ENCODE peak calls at places on chromosomes 12 and 14, in four cellular contexts. One of them, this sample, is unnamed.

GRCh38 chr12:95607642-95608041 is 56.4 kb upstream of the USP44 start:
- DNase-seq in tibial artery: no peak
- DNase-seq in esophagus squamous epithelium: no peak
- DNase-seq in pancreas: peak
- DNase-seq in this sample: no peak

GRCh38 chr12:4191642-4192041 is 81.9 kb upstream of the CCND2 start:
- DNase-seq in tibial artery: no peak
- DNase-seq in esophagus squamous epithelium: no peak
- DNase-seq in pancreas: no peak
- DNase-seq in this sample: no peak

GRCh38 chr12:4190376-4191063 is 83.0 kb upstream of the CCND2 start:
- DNase-seq in tibial artery: no peak
- DNase-seq in esophagus squamous epithelium: no peak
- DNase-seq in pancreas: no peak
- DNase-seq in this sample: no peak

GRCh38 chr12:58302487-58303011 is 361.2 kb downstream of the ATP23 start:
- DNase-seq in tibial artery: no peak
- DNase-seq in esophagus squamous epithelium: no peak
- DNase-seq in pancreas: peak
- DNase-seq in this sample: no peak

GRCh38 chr12:132723764-132724140 is 13.1 kb downstream of the PGAM5 start:
- DNase-seq in tibial artery: no peak
- DNase-seq in esophagus squamous epithelium: no peak
- DNase-seq in pancreas: no peak
- DNase-seq in this sample: peak

GRCh38 chr12:31835276-31835882 is 106.6 kb upstream of the AMN1 start:
- DNase-seq in tibial artery: no peak
- DNase-seq in esophagus squamous epithelium: no peak
- DNase-seq in pancreas: no peak
- DNase-seq in this sample: no peak

GRCh38 chr14:101019541-101019940 is 116.0 kb upstream of the RTL1 start:
- DNase-seq in tibial artery: no peak
- DNase-seq in esophagus squamous epithelium: no peak
- DNase-seq in pancreas: peak
- DNase-seq in this sample: no peak

GRCh38 chr12:53989227-53990113 is 4.5 kb downstream of the HOXC10 start:
- DNase-seq in tibial artery: no peak
- DNase-seq in esophagus squamous epithelium: no peak
- DNase-seq in pancreas: no peak
- DNase-seq in this sample: no peak

GRCh38 chr12:104630230-104630670 is 173.5 kb downstream of the CHST11 start:
- DNase-seq in tibial artery: no peak
- DNase-seq in esophagus squamous epithelium: no peak
- DNase-seq in pancreas: no peak
- DNase-seq in this sample: no peak

GRCh38 chr12:43740511-43741100 is 18.0 kb downstream of the PUS7L start:
- DNase-seq in tibial artery: no peak
- DNase-seq in esophagus squamous epithelium: no peak
- DNase-seq in pancreas: no peak
- DNase-seq in this sample: peak

GRCh38 chr12:32298917-32299316 is 100.4 kb upstream of the FGD4 start:
- DNase-seq in tibial artery: no peak
- DNase-seq in esophagus squamous epithelium: no peak
- DNase-seq in pancreas: no peak
- DNase-seq in this sample: no peak

GRCh38 chr14:75662966-75663365 is 1.9 kb downstream of the TTLL5 start:
- DNase-seq in tibial artery: no peak
- DNase-seq in esophagus squamous epithelium: no peak
- DNase-seq in pancreas: no peak
- DNase-seq in this sample: no peak

GRCh38 chr14:96039633-96040311 is 610 bp downstream of the C14orf132 start:
- DNase-seq in tibial artery: peak
- DNase-seq in esophagus squamous epithelium: no peak
- DNase-seq in pancreas: peak
- DNase-seq in this sample: no peak

GRCh38 chr12:2110841-2111566 is 58.2 kb downstream of the CACNA1C start:
- DNase-seq in tibial artery: no peak
- DNase-seq in esophagus squamous epithelium: no peak
- DNase-seq in pancreas: no peak
- DNase-seq in this sample: no peak

GRCh38 chr12:47591387-47591786 is 114.4 kb downstream of the RPAP3 start:
- DNase-seq in tibial artery: no peak
- DNase-seq in esophagus squamous epithelium: no peak
- DNase-seq in pancreas: no peak
- DNase-seq in this sample: no peak

GRCh38 chr14:72892103-72892878 is 1.6 kb downstream of the DPF3 start:
- DNase-seq in tibial artery: no peak
- DNase-seq in esophagus squamous epithelium: no peak
- DNase-seq in pancreas: peak
- DNase-seq in this sample: peak
- TF ChIP-seq CTCF in tibial artery: no peak
- TF ChIP-seq CTCF in esophagus squamous epithelium: no peak
- TF ChIP-seq CTCF in pancreas: no peak
- TF ChIP-seq CTCF in this sample: peak

GRCh38 chr12:93378373-93379310 is 917 bp downstream of the NUDT4 start:
- DNase-seq in tibial artery: peak
- DNase-seq in esophagus squamous epithelium: no peak
- DNase-seq in pancreas: no peak
- DNase-seq in this sample: peak

GRCh38 chr12:93375906-93376305 is 1.8 kb upstream of the NUDT4 start:
- DNase-seq in tibial artery: no peak
- DNase-seq in esophagus squamous epithelium: no peak
- DNase-seq in pancreas: no peak
- DNase-seq in this sample: no peak

GRCh38 chr12:93377252-93377542 is 528 bp upstream of the NUDT4 start:
- DNase-seq in tibial artery: no peak
- DNase-seq in esophagus squamous epithelium: no peak
- DNase-seq in pancreas: no peak
- DNase-seq in this sample: no peak

GRCh38 chr12:93373847-93374723 is 3.6 kb upstream of the NUDT4 start:
- DNase-seq in tibial artery: no peak
- DNase-seq in esophagus squamous epithelium: no peak
- DNase-seq in pancreas: no peak
- DNase-seq in this sample: no peak

DNA sequence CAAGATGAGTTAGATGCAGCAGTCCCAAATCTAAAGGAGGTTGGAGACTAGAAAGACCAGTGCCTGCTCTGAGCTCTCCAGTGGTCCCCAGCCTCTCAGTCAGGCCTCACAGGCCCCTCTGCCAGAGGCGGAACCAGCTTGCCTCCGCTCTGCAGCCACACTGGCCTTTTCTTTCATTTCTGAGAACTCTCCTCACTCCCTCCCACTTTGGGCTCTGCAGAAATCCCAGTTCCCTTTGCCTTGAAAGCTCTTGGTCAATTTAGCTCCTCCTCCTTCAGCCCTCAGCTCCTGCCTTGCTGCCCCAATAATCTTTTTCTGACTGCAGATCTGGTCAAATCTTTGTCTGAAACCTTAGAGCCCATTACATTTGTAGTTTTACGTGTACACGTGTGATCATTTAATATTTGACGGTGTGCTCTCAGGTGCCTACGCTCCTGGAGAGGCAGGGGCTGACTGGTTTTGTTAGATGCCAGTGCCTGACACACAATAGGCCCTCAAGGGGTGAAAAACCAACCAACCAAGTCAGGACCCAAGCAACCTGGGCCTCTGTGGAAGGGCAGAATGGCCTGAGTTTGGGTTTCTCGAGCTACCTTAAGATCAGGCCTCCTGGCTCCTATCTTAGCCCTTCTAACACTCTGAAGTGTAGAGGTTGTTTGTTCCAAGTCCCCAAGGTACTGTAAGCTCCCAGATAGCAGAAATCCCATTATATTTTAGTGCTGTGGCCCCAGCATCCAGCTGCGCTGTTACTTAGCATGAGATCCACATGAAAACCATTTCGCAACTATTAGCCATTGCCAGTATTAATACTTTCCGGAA is 1.1 kb upstream of the NUDT4 start:
- DNase-seq in tibial artery: no peak
- DNase-seq in esophagus squamous epithelium: no peak
- DNase-seq in pancreas: no peak
- DNase-seq in this sample: no peak
- H3K4me3 ChIP-seq in tibial artery: peak
- H3K4me3 ChIP-seq in esophagus squamous epithelium: peak
- H3K4me3 ChIP-seq in pancreas: no peak
- H3K4me3 ChIP-seq in this sample: peak

GRCh38 chr14:40574780-40575179 is 1031.9 kb upstream of the LRFN5 start:
- DNase-seq in tibial artery: no peak
- DNase-seq in esophagus squamous epithelium: no peak
- DNase-seq in pancreas: no peak
- DNase-seq in this sample: no peak
- H3K27ac ChIP-seq in tibial artery: no peak
- H3K27ac ChIP-seq in esophagus squamous epithelium: no peak
- H3K27ac ChIP-seq in pancreas: no peak
- H3K27ac ChIP-seq in this sample: no peak

GRCh38 chr12:52976574-52977071 is 27.7 kb downstream of the KRT18 start:
- DNase-seq in tibial artery: no peak
- DNase-seq in esophagus squamous epithelium: no peak
- DNase-seq in pancreas: no peak
- DNase-seq in this sample: peak

GRCh38 chr12:52971701-52972329 is 22.9 kb downstream of the KRT18 start:
- DNase-seq in tibial artery: no peak
- DNase-seq in esophagus squamous epithelium: no peak
- DNase-seq in pancreas: no peak
- DNase-seq in this sample: peak

GRCh38 chr12:52977195-52977594 is 28.3 kb downstream of the KRT18 start:
- DNase-seq in tibial artery: no peak
- DNase-seq in esophagus squamous epithelium: no peak
- DNase-seq in pancreas: no peak
- DNase-seq in this sample: no peak

GRCh38 chr12:52975204-52975603 is 26.3 kb downstream of the KRT18 start:
- DNase-seq in tibial artery: no peak
- DNase-seq in esophagus squamous epithelium: no peak
- DNase-seq in pancreas: no peak
- DNase-seq in this sample: peak

GRCh38 chr12:52975820-52976573 is 27.1 kb downstream of the KRT18 start:
- DNase-seq in tibial artery: no peak
- DNase-seq in esophagus squamous epithelium: no peak
- DNase-seq in pancreas: no peak
- DNase-seq in this sample: peak
- TF ChIP-seq CTCF in tibial artery: no peak
- TF ChIP-seq CTCF in esophagus squamous epithelium: no peak
- TF ChIP-seq CTCF in pancreas: no peak
- TF ChIP-seq CTCF in this sample: peak

GRCh38 chr14:64792871-64793560 is 86.7 kb downstream of the SPTB start:
- DNase-seq in tibial artery: no peak
- DNase-seq in esophagus squamous epithelium: no peak
- DNase-seq in pancreas: no peak
- DNase-seq in this sample: no peak

GRCh38 chr14:64792231-64792630 is 87.5 kb downstream of the SPTB start:
- DNase-seq in tibial artery: no peak
- DNase-seq in esophagus squamous epithelium: no peak
- DNase-seq in pancreas: no peak
- DNase-seq in this sample: no peak

GRCh38 chr14:64796369-64796768 is 83.3 kb downstream of the SPTB start:
- DNase-seq in tibial artery: no peak
- DNase-seq in esophagus squamous epithelium: no peak
- DNase-seq in pancreas: no peak
- DNase-seq in this sample: no peak

GRCh38 chr14:64795921-64796320 is 83.8 kb downstream of the SPTB start:
- DNase-seq in tibial artery: no peak
- DNase-seq in esophagus squamous epithelium: no peak
- DNase-seq in pancreas: no peak
- DNase-seq in this sample: no peak

DNA sequence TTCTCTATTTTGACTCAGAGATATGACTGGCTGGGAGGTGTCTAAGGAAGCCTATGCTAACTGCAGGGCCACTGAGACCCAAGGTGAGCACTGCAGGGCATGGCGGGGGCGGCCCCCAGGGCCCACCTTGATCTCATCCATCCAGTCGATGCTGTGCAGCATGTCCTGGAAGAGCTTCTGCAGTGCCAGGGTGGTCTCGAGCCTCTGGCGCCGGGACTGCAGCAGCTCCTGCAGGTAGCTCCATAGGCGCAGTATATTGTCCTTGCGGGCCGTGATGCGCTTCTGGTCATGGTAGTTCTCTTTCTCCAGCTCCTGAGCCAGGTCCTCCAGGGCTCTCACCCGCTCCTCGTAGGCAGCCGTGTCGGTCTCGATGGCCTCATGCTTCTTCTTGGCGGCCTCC is 84.5 kb downstream of the SPTB start:
- DNase-seq in tibial artery: no peak
- DNase-seq in esophagus squamous epithelium: no peak
- DNase-seq in pancreas: no peak
- DNase-seq in this sample: no peak
- H3K4me3 ChIP-seq in tibial artery: no peak
- H3K4me3 ChIP-seq in esophagus squamous epithelium: no peak
- H3K4me3 ChIP-seq in pancreas: no peak
- H3K4me3 ChIP-seq in this sample: no peak

GRCh38 chr14:93978735-93979134 is 2.4 kb upstream of the ASB2 start:
- DNase-seq in tibial artery: no peak
- DNase-seq in esophagus squamous epithelium: no peak
- DNase-seq in pancreas: no peak
- DNase-seq in this sample: no peak
- H3K27ac ChIP-seq in tibial artery: peak
- H3K27ac ChIP-seq in esophagus squamous epithelium: peak
- H3K27ac ChIP-seq in pancreas: no peak
- H3K27ac ChIP-seq in this sample: no peak

GRCh38 chr12:51238510-51239334 is at the start of gene DAZAP2:
- DNase-seq in tibial artery: peak
- DNase-seq in esophagus squamous epithelium: peak
- DNase-seq in pancreas: peak
- DNase-seq in this sample: peak
- TF ChIP-seq CTCF in tibial artery: peak
- TF ChIP-seq CTCF in esophagus squamous epithelium: no peak
- TF ChIP-seq CTCF in pancreas: no peak
- TF ChIP-seq CTCF in this sample: peak

DNA sequence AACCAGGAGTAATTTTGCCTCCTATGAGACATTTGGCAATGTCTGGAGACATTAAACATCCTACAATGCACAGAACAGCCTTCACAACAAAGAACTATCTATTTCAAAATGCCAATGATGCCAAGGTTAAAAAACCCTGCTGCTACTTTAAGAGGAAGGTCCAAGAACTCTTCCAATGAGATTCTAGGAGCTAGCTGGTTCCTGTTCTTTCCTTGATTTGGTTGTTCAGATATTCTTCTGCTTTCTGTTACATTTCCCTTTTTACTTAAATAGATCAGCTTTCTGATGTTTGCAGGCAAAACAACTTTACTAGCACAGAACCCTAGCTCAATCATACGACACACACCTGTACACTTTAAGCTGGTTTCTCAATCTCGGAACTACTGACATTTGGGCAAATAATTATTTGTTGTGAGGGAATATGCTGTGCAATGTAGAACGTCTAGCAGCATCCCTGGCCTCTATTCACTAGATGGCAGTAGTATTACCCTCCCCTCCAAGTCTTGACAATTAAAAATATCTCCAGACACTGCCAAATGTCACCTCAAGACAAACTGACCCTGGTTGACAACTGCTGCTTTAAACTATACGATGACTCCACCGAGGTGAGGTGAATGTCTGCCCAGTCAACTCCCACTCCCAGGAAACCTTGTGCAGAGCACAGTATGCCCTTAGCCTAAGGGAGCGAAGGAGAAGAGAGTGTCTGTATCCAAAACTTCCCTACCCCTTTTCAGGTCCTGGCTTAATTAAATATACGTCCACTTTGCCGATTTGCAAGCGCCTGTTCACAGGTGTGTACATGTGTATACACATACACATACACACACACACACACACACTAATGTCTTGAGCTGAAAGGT is 4.4 kb downstream of the BLTP3B start:
- DNase-seq in tibial artery: no peak
- DNase-seq in esophagus squamous epithelium: no peak
- DNase-seq in pancreas: no peak
- DNase-seq in this sample: peak
- H3K4me3 ChIP-seq in tibial artery: no peak
- H3K4me3 ChIP-seq in esophagus squamous epithelium: no peak
- H3K4me3 ChIP-seq in pancreas: no peak
- H3K4me3 ChIP-seq in this sample: no peak